ENCODE peak calls at places on chromosomes 2 and 18, in nine cellular contexts. I is stomach, X is breast epithelium, G is HCT116, T is vagina, V is HepG2, E is esophagus muscularis mucosa, S is transverse colon, C is upper lobe of left lung. Q is an unnamed sample. For H3K4me1, the result is how much of the 10 kb centered on the place peaks cover.

GRCh38 chr2:219296631-219297391 is 12.4 kb downstream of the PTPRN start:
- DNase-seq in S (no peak), T (peak), E (no peak), C (peak), V (no peak), G (no peak), X (no peak), I (peak), Q (no peak)

GRCh38 chr2:237700583-237701032 is 73.2 kb downstream of the LRRFIP1 start:
- DNase-seq in I (no peak), T (peak), G (no peak), X (no peak), C (peak), V (no peak), S (peak), E (no peak), Q (peak)

GRCh38 chr2:225002039-225002655 is 40.1 kb downstream of the DOCK10 start:
- DNase-seq in X (no peak), E (no peak), G (peak), S (peak), C (no peak), V (peak), I (peak), T (no peak), Q (no peak)

GRCh38 chr2:222445226-222445625 is 20.9 kb downstream of the SGPP2 start:
- DNase-seq in V (no peak), G (no peak), S (no peak), C (no peak), T (no peak), E (no peak), I (no peak), X (no peak), Q (no peak)

GRCh38 chr2:223884399-223884798 is 47.0 kb upstream of the AP1S3 start:
- DNase-seq in G (no peak), C (no peak), I (no peak), X (no peak), V (no peak), E (no peak), S (no peak), T (no peak), Q (no peak)

GRCh38 chr2:11744631-11745394 is 1.6 kb upstream of the LPIN1 start:
- DNase-seq in V (peak), T (peak), G (peak), S (no peak), I (no peak), X (no peak), E (no peak), C (no peak), Q (no peak)

GRCh38 chr18:59898609-59899297 is 1.0 kb upstream of the PMAIP1 start:
- DNase-seq in I (no peak), T (no peak), X (no peak), C (no peak), G (no peak), E (no peak), S (no peak), V (no peak), Q (no peak)

GRCh38 chr2:144715992-144716391 is 196.1 kb upstream of the ZEB2 start:
- DNase-seq in I (no peak), C (no peak), V (no peak), T (no peak), E (no peak), G (no peak), X (no peak), S (no peak), Q (no peak)

GRCh38 chr2:218406949-218407703 is 7.5 kb downstream of the CTDSP1 start:
- DNase-seq in E (peak), V (no peak), S (peak), T (no peak), I (peak), G (no peak), C (no peak), X (no peak), Q (peak)

GRCh38 chr2:122748552-122749011 is 993.1 kb downstream of the TSN start:
- DNase-seq in X (no peak), E (no peak), V (peak), G (no peak), S (no peak), T (no peak), C (no peak), I (no peak), Q (no peak)

GRCh38 chr2:191917430-191917881 is 70.6 kb upstream of the CAVIN2 start:
- DNase-seq in G (no peak), T (no peak), I (no peak), X (no peak), V (peak), S (no peak), E (no peak), C (no peak), Q (no peak)

GRCh38 chr2:198918331-198918730 is 539.4 kb downstream of the SATB2 start:
- DNase-seq in X (no peak), E (no peak), I (no peak), G (no peak), V (no peak), T (no peak), C (no peak), S (no peak), Q (no peak)

GRCh38 chr2:231947694-231948093 is 13.8 kb upstream of the DIS3L2 start:
- DNase-seq in E (no peak), S (no peak), I (no peak), V (no peak), C (no peak), T (no peak), X (no peak), G (no peak), Q (no peak)

GRCh38 chr2:150212722-150213171 is 274.7 kb downstream of the RND3 start:
- DNase-seq in G (no peak), E (no peak), S (no peak), C (no peak), V (no peak), T (no peak), I (no peak), X (no peak), Q (no peak)

GRCh38 chr2:23601301-23601965 is 216.5 kb downstream of the KLHL29 start:
- DNase-seq in E (no peak), C (no peak), V (no peak), S (no peak), I (no peak), T (no peak), X (no peak), G (no peak), Q (no peak)
- H3K27ac ChIP-seq in E (peak), C (no peak), V (no peak), S (peak), I (peak), T (peak), X (no peak), G (no peak), Q (no peak)

GRCh38 chr2:66464930-66465637 is 30.2 kb downstream of the MEIS1 start:
- DNase-seq in C (no peak), E (no peak), I (no peak), V (no peak), X (no peak), S (no peak), T (no peak), G (no peak), Q (no peak)

GRCh38 chr2:66463206-66463605 is 28.3 kb downstream of the MEIS1 start:
- DNase-seq in X (no peak), G (no peak), C (no peak), S (no peak), V (no peak), E (no peak), T (no peak), I (no peak), Q (no peak)

GRCh38 chr2:66469219-66469902 is 34.4 kb downstream of the MEIS1 start:
- DNase-seq in G (no peak), X (no peak), T (no peak), S (no peak), V (no peak), E (no peak), I (no peak), C (peak), Q (no peak)

GRCh38 chr2:66470199-66470598 is 35.3 kb downstream of the MEIS1 start:
- DNase-seq in C (no peak), I (no peak), S (no peak), X (no peak), V (no peak), E (no peak), T (no peak), G (no peak), Q (no peak)

DNA sequence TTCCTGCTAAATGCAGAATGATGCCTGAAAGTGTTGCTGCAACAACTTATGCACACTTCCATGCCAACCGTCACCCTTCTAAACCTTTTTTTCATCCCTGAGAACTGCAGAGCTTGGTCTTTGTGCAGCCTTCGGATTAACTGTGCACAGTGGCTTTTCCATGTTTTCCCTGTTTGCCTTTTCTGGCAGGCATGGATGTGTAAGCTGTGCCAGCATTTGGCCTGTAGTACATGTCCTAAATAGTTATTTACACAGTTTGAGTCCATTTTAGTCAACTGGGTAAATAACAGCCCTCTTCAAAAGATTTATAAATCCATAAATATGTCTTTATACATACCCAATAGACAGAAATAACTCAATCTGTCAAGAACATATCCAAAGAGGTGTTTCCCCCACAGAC is 31.5 kb downstream of the MEIS1 start:
- DNase-seq in G (no peak), V (no peak), C (no peak), X (no peak), E (no peak), S (no peak), I (no peak), T (no peak), Q (no peak)
- H3K4me1 ChIP-seq in G (under half), V (under half), C (under half), X (under half), E (half or more), S (half or more), I (half or more), T (half or more), Q (under half)

GRCh38 chr2:74201596-74201995 is 3.2 kb downstream of the MTHFD2 start:
- DNase-seq in C (no peak), S (no peak), G (no peak), I (no peak), V (no peak), X (no peak), T (peak), E (no peak), Q (no peak)

GRCh38 chr2:74201196-74201595 is 2.8 kb downstream of the MTHFD2 start:
- DNase-seq in E (no peak), S (no peak), G (no peak), T (peak), C (no peak), V (no peak), I (no peak), X (no peak), Q (no peak)

GRCh38 chr2:74199275-74199701 is 873 bp downstream of the MTHFD2 start:
- DNase-seq in E (no peak), V (no peak), S (no peak), T (no peak), C (peak), I (no peak), G (no peak), X (no peak), Q (no peak)

GRCh38 chr2:74198461-74199274 is at the start of gene MTHFD2:
- DNase-seq in X (peak), T (peak), G (peak), V (peak), C (peak), E (peak), S (peak), I (peak), Q (peak)

GRCh38 chr2:74199871-74200305 is 1.5 kb downstream of the MTHFD2 start:
- DNase-seq in G (no peak), C (no peak), T (peak), I (no peak), E (no peak), V (no peak), X (no peak), S (no peak), Q (no peak)
- TF ChIP-seq POLR2AphosphoS5 in G (peak), C (no peak), T (no peak), I (no peak), E (no peak), V (no peak), X (no peak), S (no peak), Q (no peak)

DNA sequence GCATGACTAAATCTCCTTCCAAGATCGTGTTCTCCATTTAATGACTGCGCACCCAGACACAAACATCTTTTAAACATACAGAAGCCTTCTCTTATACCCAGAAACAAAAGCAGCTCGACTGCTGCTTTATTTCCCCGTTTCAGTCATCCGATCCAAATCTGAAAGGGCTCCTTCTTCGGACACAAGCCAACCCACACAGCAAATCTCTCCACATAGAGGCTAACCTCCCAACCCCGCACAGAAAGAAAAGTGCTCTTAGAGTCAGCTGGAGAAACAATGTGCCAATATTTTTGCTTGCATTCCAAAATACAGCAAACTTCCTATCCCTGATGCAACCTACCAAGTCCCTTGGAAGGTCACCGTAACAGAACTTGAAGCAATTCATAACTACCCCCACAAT is 29.1 kb downstream of the GAREM1 start:
- DNase-seq in I (no peak), S (no peak), E (no peak), V (no peak), C (no peak), T (no peak), G (no peak), X (no peak), Q (no peak)
- H3K27ac ChIP-seq in I (no peak), S (no peak), E (no peak), V (no peak), C (peak), T (no peak), G (no peak), X (no peak), Q (peak)

Q was measured in suprapubic skin.